ENCODE peak calls at places on chromosomes 4 and X, in five cellular contexts. K is H9, X is neuronal stem cell, V is mesenchymal stem cell, A is H1. L is an unnamed sample.

GRCh38 chr4:86848136-86848535 is 1.0 kb downstream of the SLC10A6 start:
- DNase-seq in V (no peak), X (no peak), K (no peak), A (no peak), L (peak; percentile 41)

GRCh38 chrX:153507484-153508178 is 9.8 kb upstream of the ATP2B3 start:
- DNase-seq in K (peak; percentile 85), V (peak; percentile 53), A (peak; percentile 91), X (peak; percentile 66), L (peak; percentile 78)

GRCh38 chrX:72569786-72570185 is 2.9 kb downstream of the HDAC8 start:
- DNase-seq in K (no peak), V (peak; percentile 8), A (no peak), X (no peak), L (no peak)

GRCh38 chr4:18934197-18934596 is 912.6 kb upstream of the LCORL start:
- DNase-seq in K (no peak), V (no peak), X (no peak), A (no peak), L (no peak)

GRCh38 chrX:123607806-123608205 is 125.0 kb downstream of the THOC2 start:
- DNase-seq in X (no peak), V (no peak), K (no peak), A (no peak), L (no peak)

GRCh38 chrX:39907964-39908616 is 189.7 kb downstream of the BCOR start:
- DNase-seq in A (no peak), K (peak; percentile 46), X (no peak), V (peak; percentile 96), L (peak; percentile 83)

GRCh38 chr4:29829067-29829466 is 891.1 kb upstream of the PCDH7 start:
- DNase-seq in K (no peak), V (no peak), A (no peak), X (no peak), L (no peak)

GRCh38 chrX:49892552-49892951 is 13.3 kb downstream of the USP27X start:
- DNase-seq in K (no peak), V (no peak), X (no peak), A (no peak), L (no peak)

GRCh38 chrX:53452812-53453211 is 18.6 kb upstream of the HSD17B10 start:
- DNase-seq in V (no peak), X (no peak), K (no peak), A (no peak), L (no peak)

GRCh38 chrX:11704725-11705495 is 39.2 kb upstream of the ARHGAP6 start:
- DNase-seq in K (peak; percentile 34), V (peak; percentile 18), A (no peak), X (no peak), L (peak; percentile 1)

GRCh38 chr4:173835863-173836262 is 305.8 kb upstream of the HAND2 start:
- DNase-seq in X (peak; percentile 35), K (peak; percentile 35), V (peak; percentile 89), A (no peak), L (no peak)

GRCh38 chr4:184506527-184507121 is 32.3 kb upstream of the IRF2 start:
- DNase-seq in A (no peak), V (peak; percentile 10), K (peak; percentile 34), X (no peak), L (no peak)

GRCh38 chr4:7281316-7282093 is 89.2 kb downstream of the SORCS2 start:
- DNase-seq in A (no peak), X (no peak), K (no peak), V (no peak), L (no peak)

GRCh38 chr4:40749717-40750460 is at the start of gene NSUN7:
- DNase-seq in A (peak; percentile 93), X (peak; percentile 64), K (peak; percentile 96), V (peak; percentile 57), L (peak; percentile 78)

GRCh38 chr4:74794341-74794801 is at the start of gene BTC:
- DNase-seq in X (peak; percentile 18), V (peak; percentile 21), A (peak; percentile 60), K (peak; percentile 58), L (peak; percentile 38)

GRCh38 chr4:8391972-8392371 is 48.6 kb downstream of the ACOX3 start:
- DNase-seq in K (no peak), X (no peak), A (no peak), V (peak; percentile 78), L (peak; percentile 90)

GRCh38 chrX:123450217-123450616 is 266.1 kb downstream of the GRIA3 start:
- DNase-seq in V (no peak), K (no peak), X (peak; percentile 0), A (no peak), L (peak; percentile 47)

GRCh38 chr4:54687887-54688841 is 30.4 kb downstream of the KIT start:
- DNase-seq in A (no peak), X (no peak), V (no peak), K (no peak), L (no peak)
- H2AFZ ChIP-seq in A (no peak overlapping the region), X (no peak overlapping the region), V (no peak overlapping the region), K (no peak overlapping the region), L (no peak overlapping the region)

GRCh38 chrX:63354484-63354883 is 3.4 kb upstream of the SPIN4 start:
- DNase-seq in X (no peak), K (no peak), V (no peak), A (no peak), L (no peak)

GRCh38 chrX:63349307-63349706 is 1.8 kb downstream of the SPIN4 start:
- DNase-seq in X (no peak), A (no peak), K (no peak), V (no peak), L (no peak)

GRCh38 chrX:63350551-63350950 is 581 bp downstream of the SPIN4 start:
- DNase-seq in V (peak; percentile 34), X (no peak), A (no peak), K (peak; percentile 30), L (peak; percentile 20)

GRCh38 chrX:63350979-63351616 is at the start of gene SPIN4:
- DNase-seq in V (peak; percentile 90), K (peak; percentile 90), X (peak; percentile 74), A (peak; percentile 82), L (peak; percentile 76)
- H3K23ac ChIP-seq in V (no peak within 1 kb of the TSS), K (no peak within 1 kb of the TSS), X (peak within 1 kb of the TSS; percentile 85), A (no peak within 1 kb of the TSS), L (no peak within 1 kb of the TSS)

DNA sequence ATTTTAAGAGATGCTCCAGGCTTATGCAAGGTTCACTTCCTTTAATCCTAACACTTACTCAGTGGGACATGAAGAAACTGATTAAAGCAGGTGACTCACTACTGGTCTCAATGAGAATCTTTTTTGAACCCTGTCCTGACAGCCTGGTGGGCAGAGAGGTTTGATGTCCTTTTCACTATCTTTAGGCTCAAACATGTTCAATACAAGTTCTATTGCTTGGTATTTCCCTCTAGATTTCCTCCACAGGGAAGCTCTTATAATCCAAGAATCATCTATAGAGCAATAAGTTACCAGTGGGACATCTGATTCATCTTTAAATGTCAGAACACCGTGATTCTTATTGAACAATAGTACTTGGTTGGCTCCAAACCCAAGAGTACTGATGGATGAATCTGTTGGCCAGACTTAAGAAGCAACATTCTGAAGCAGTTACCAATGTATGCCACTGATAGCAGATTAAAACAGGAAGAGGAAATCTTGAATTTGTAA is 43.6 kb downstream of the FGFBP1 start:
- DNase-seq in X (no peak), K (no peak), V (peak; percentile 18), A (no peak), L (peak; percentile 47)
- H2BK12ac ChIP-seq in X (no peak overlapping the region), K (no peak overlapping the region), V (no peak overlapping the region), A (no peak overlapping the region), L (no peak overlapping the region)

DNA sequence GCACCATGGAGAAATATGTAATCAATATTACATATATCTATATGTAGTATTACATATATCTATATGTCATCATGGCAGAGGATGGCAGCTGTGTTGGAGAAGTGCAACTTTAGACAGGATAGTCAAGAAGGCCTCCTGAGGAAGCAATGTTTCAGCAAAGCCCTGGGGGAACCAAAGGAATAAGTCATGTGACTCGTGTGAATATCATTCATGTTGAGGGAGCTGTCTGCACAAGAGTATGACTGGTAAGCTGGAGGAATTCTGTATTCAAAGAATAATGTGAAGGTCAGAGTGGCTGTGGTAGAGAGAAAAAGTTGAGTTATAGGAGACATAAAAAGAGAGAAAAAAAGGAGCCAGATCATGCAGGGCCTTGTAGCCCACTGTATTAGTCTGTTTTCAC is 92.9 kb upstream of the EDNRA start:
- DNase-seq in A (no peak), K (no peak), V (no peak), X (no peak), L (no peak)
- H2AFZ ChIP-seq in A (no peak overlapping the region), K (no peak overlapping the region), V (no peak overlapping the region), X (no peak overlapping the region), L (no peak overlapping the region)

GRCh38 chr4:143397335-143397734 is 60.7 kb downstream of the GAB1 start:
- DNase-seq in X (no peak), A (no peak), V (no peak), K (no peak), L (no peak)
- H3K23ac ChIP-seq in X (no peak overlapping the region), A (no peak overlapping the region), V (no peak overlapping the region), K (no peak overlapping the region), L (no peak overlapping the region)

GRCh38 chr4:66872696-66873095 is 672.6 kb downstream of the CENPC start:
- DNase-seq in K (no peak), A (no peak), X (no peak), V (no peak), L (no peak)
- H2BK12ac ChIP-seq in K (no peak overlapping the region), A (no peak overlapping the region), X (no peak overlapping the region), V (no peak overlapping the region), L (no peak overlapping the region)

DNA sequence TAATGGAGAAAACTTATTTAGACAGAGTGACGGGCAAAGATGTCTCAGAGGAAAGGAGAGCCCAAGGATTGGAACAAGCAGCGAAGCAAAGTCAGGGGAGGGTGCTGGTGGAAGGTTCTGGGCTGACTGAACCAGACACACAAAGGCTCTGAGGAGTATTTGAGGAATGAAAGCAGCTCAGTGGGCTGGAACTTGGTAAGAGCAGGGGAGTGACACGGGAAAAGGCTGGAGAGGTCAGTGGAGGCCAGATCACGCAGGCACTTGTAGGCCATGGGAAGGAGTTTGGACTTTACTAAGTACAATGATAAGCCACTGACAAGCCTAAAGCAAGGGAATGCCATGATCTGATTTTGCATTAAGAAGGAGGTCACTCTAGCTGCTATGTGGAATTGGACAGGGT is 71.4 kb downstream of the TSC22D3 start:
- DNase-seq in V (no peak), A (no peak), X (no peak), K (no peak), L (no peak)
- H2AFZ ChIP-seq in V (no peak overlapping the region), A (no peak overlapping the region), X (no peak overlapping the region), K (no peak overlapping the region), L (no peak overlapping the region)

DNA sequence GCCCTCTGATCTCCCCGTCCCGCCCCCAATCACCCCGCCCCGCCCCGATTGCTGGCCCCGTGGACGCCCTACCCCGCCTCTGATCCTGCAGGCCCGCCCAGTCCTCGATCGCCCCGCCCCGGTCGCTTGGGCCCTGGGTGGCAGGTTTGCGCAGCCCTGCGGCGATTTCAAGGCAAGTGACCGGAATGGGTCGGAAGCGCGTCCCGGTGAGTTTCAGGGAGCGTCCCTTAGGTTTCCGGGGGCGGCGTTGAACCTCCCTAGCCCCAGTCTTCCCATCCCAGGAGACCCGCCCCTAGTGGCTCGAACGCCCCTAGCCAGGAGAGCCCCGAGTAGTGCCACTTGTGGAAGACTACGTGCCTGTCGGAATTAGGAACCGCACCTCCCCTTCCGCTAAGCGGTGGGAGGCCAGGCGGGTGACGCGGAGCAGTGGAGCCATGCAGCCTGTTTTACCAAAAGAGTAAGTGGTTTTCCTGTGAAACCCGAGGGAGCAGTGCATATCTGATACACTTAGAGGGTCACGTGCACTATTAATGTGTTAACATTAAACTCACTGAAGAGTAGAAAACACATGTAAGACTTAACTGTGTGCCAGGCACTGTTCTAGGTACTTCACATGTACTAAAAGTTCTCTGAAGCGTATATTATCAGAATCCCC is 350 bp upstream of the TEC start:
- DNase-seq in A (peak; percentile 96), V (peak; percentile 86), X (peak; percentile 77), K (peak; percentile 96), L (peak; percentile 93)
- H3K23ac ChIP-seq in A (no peak overlapping the region), V (no peak overlapping the region), X (peak overlapping the region; percentile 95), K (no peak overlapping the region), L (no peak overlapping the region)

L was measured in trophoblast cell.